ENCODE peak calls at places on chromosomes 7 and 10, in ten cellular contexts. W, U, S, J, R, F, N, V, D and O are unnamed samples.

GRCh38 chr7:102101111-102101551 is 185.5 kb upstream of the SH2B2 start:
- DNase-seq in J (no peak), W (no peak), F (no peak), S (no peak), N (no peak), D (no peak), R (no peak), U (no peak), V (no peak), O (no peak)

GRCh38 chr7:1321411-1322239 is 89.0 kb downstream of the UNCX start:
- DNase-seq in V (peak; percentile 43), D (no peak), S (no peak), W (no peak), J (no peak), N (no peak), F (no peak), U (no peak), R (no peak), O (no peak)

GRCh38 chr10:25226775-25227682 is 52.2 kb downstream of the GPR158 start:
- DNase-seq in R (peak; percentile 2), J (peak; percentile 53), F (peak; percentile 80), V (peak; percentile 50), W (peak; percentile 37), S (peak; percentile 16), N (peak; percentile 48), U (peak; percentile 11), D (peak; percentile 63), O (peak; percentile 51)

GRCh38 chr7:16785316-16785715 is 19.5 kb downstream of the AGR2 start:
- DNase-seq in D (no peak), V (no peak), U (no peak), W (no peak), S (no peak), J (no peak), N (no peak), R (no peak), F (no peak), O (no peak)

GRCh38 chr10:74307061-74307651 is 156.1 kb downstream of the ADK start:
- DNase-seq in J (no peak), W (no peak), R (no peak), V (no peak), F (no peak), D (no peak), U (no peak), N (no peak), S (no peak), O (no peak)

GRCh38 chr10:88810196-88810961 is 7.8 kb downstream of the LIPM start:
- DNase-seq in D (peak; percentile 74), V (no peak), R (peak; percentile 27), J (peak; percentile 68), S (peak; percentile 20), N (peak; percentile 60), F (peak; percentile 74), U (peak; percentile 40), W (peak; percentile 21), O (no peak)

GRCh38 chr10:94219829-94220228 is 142.9 kb downstream of the NOC3L start:
- DNase-seq in N (no peak), U (peak; percentile 14), R (no peak), V (no peak), D (no peak), F (peak; percentile 26), J (no peak), W (no peak), S (no peak), O (no peak)

GRCh38 chr10:100984670-100985177 is 2.6 kb downstream of the MRPL43 start:
- DNase-seq in J (no peak), V (no peak), N (no peak), R (no peak), D (no peak), U (no peak), W (no peak), F (no peak), S (no peak), O (no peak)

GRCh38 chr10:125882596-125882995 is 1.5 kb upstream of the DHX32 start:
- DNase-seq in D (peak; percentile 52), J (peak; percentile 51), N (no peak), W (no peak), R (no peak), F (peak; percentile 23), S (no peak), V (no peak), U (no peak), O (no peak)

GRCh38 chr7:45923290-45923689 is 2.2 kb upstream of the IGFBP3 start:
- DNase-seq in F (peak; percentile 92), V (peak; percentile 90), W (peak; percentile 80), S (peak; percentile 17), D (peak; percentile 86), U (peak; percentile 73), J (peak; percentile 77), N (no peak), R (peak; percentile 32), O (peak; percentile 80)

GRCh38 chr10:72759584-72759983 is 67.6 kb downstream of the MCU start:
- DNase-seq in D (no peak), F (no peak), R (no peak), N (no peak), W (no peak), S (no peak), J (no peak), V (no peak), U (no peak), O (no peak)

GRCh38 chr10:59877191-59877671 is 29.1 kb downstream of the CCDC6 start:
- DNase-seq in S (no peak), D (peak; percentile 58), R (no peak), V (no peak), N (no peak), U (no peak), F (peak; percentile 42), J (no peak), W (no peak), O (no peak)

GRCh38 chr7:132243463-132243862 is 332.8 kb downstream of the PLXNA4 start:
- DNase-seq in S (no peak), N (no peak), W (no peak), J (no peak), R (no peak), F (peak; percentile 45), V (no peak), D (no peak), U (no peak), O (no peak)

GRCh38 chr7:75937958-75938786 is 23.2 kb downstream of the POR start:
- DNase-seq in D (peak; percentile 72), R (no peak), S (no peak), V (peak; percentile 65), N (peak; percentile 61), U (no peak), F (peak; percentile 84), J (peak; percentile 87), W (no peak), O (no peak)

GRCh38 chr10:80442879-80443278 is 11.2 kb upstream of the TSPAN14 start:
- DNase-seq in U (no peak), D (no peak), R (no peak), J (no peak), F (no peak), N (no peak), S (no peak), V (no peak), W (no peak), O (no peak)

GRCh38 chr10:83606275-83606674 is 533.0 kb upstream of the GHITM start:
- DNase-seq in S (no peak), U (peak; percentile 41), V (no peak), J (no peak), W (no peak), N (no peak), R (no peak), D (no peak), F (peak; percentile 31), O (no peak)

GRCh38 chr7:157564518-157565177 is 227.8 kb downstream of the DNAJB6 start:
- DNase-seq in J (no peak), V (no peak), N (peak; percentile 97), S (no peak), W (no peak), F (peak; percentile 73), D (peak; percentile 89), R (no peak), U (peak; percentile 4), O (no peak)

GRCh38 chr10:87532696-87533095 is 28.0 kb downstream of the MINPP1 start:
- DNase-seq in W (no peak), N (no peak), J (no peak), S (no peak), D (no peak), F (no peak), U (no peak), R (no peak), V (no peak), O (no peak)

GRCh38 chr10:1044146-1044545 is 4.8 kb downstream of the IDI1 start:
- DNase-seq in N (no peak), D (no peak), S (no peak), U (no peak), J (no peak), V (no peak), W (no peak), R (no peak), F (no peak), O (no peak)

GRCh38 chr7:66921396-66921917 is 432 bp downstream of the TMEM248 start:
- DNase-seq in W (peak; percentile 69), V (peak; percentile 33), R (no peak), N (no peak), S (no peak), J (peak; percentile 49), F (peak; percentile 76), D (peak; percentile 54), U (peak; percentile 44), O (peak; percentile 63)

GRCh38 chr7:101277155-101277554 is 32.3 kb upstream of the FIS1 start:
- DNase-seq in D (no peak), V (no peak), S (no peak), N (no peak), R (no peak), J (no peak), F (no peak), W (no peak), U (no peak), O (no peak)

GRCh38 chr10:7478727-7479457 is 68.1 kb upstream of the SFMBT2 start:
- DNase-seq in S (no peak), F (no peak), W (no peak), R (no peak), D (no peak), N (no peak), V (no peak), J (no peak), U (no peak), O (no peak)

GRCh38 chr10:122492955-122493597 is 31.7 kb downstream of the HTRA1 start:
- DNase-seq in N (no peak), D (no peak), J (no peak), V (no peak), W (no peak), F (no peak), U (peak; percentile 70), R (no peak), S (no peak), O (no peak)

GRCh38 chr7:25567430-25567829 is 339.1 kb upstream of the NPVF start:
- DNase-seq in J (no peak), R (no peak), N (no peak), S (no peak), U (no peak), D (no peak), W (no peak), F (no peak), V (no peak), O (no peak)